ENCODE peak calls at places on chromosomes 16 and 17, in five cellular contexts. R, V, K, J and P are unnamed samples.

GRCh38 chr16:65121870-65122723 is at the start of gene CDH11:
- DNase-seq in R (no peak), V (peak), K (peak), J (no peak), P (no peak)

GRCh38 chr17:19239544-19239943 is 2.4 kb downstream of the EPN2 start:
- DNase-seq in R (no peak), V (no peak), K (peak), J (no peak), P (no peak)

GRCh38 chr16:4610011-4611005 is 4.4 kb downstream of the UBALD1 start:
- DNase-seq in R (no peak), V (no peak), K (no peak), J (no peak), P (no peak)

GRCh38 chr16:51638338-51639135 is 487.5 kb upstream of the SALL1 start:
- DNase-seq in R (no peak), V (no peak), K (peak), J (no peak), P (no peak)

GRCh38 chr17:37791434-37791833 is 46.6 kb upstream of the HNF1B start:
- DNase-seq in R (peak), V (no peak), K (peak), J (peak), P (peak)

GRCh38 chr16:69406780-69407331 is 17.6 kb upstream of the CYB5B start:
- DNase-seq in R (no peak), V (no peak), K (no peak), J (peak), P (no peak)

GRCh38 chr17:28763804-28764266 is 20.0 kb downstream of the TRAF4 start:
- DNase-seq in R (peak), V (peak), K (peak), J (peak), P (no peak)

GRCh38 chr17:71631483-71631882 is 489.3 kb upstream of the SOX9 start:
- DNase-seq in R (no peak), V (no peak), K (peak), J (no peak), P (no peak)

GRCh38 chr16:66619534-66620418 is 15.3 kb downstream of the CMTM3 start:
- DNase-seq in R (no peak), V (no peak), K (peak), J (no peak), P (no peak)

GRCh38 chr17:14737984-14738651 is 437.2 kb downstream of the HS3ST3B1 start:
- DNase-seq in R (no peak), V (peak), K (peak), J (no peak), P (no peak)

GRCh38 chr16:81469710-81470481 is 25.3 kb downstream of the CMIP start:
- DNase-seq in R (peak), V (no peak), K (no peak), J (no peak), P (peak)

GRCh38 chr17:73349138-73349537 is 37.3 kb upstream of the CDC42EP4 start:
- DNase-seq in R (no peak), V (no peak), K (peak), J (no peak), P (no peak)

GRCh38 chr16:4032768-4033167 is 83.5 kb downstream of the ADCY9 start:
- DNase-seq in R (no peak), V (no peak), K (no peak), J (no peak), P (no peak)

GRCh38 chr16:16175296-16175695 is 48.0 kb downstream of the ABCC6 start:
- DNase-seq in R (no peak), V (no peak), K (no peak), J (no peak), P (no peak)

GRCh38 chr16:67653131-67654068 is 6.7 kb downstream of the ACD start:
- DNase-seq in R (no peak), V (no peak), K (no peak), J (no peak), P (no peak)

GRCh38 chr16:78177927-78178326 is 78.5 kb downstream of the WWOX start:
- DNase-seq in R (no peak), V (no peak), K (no peak), J (no peak), P (no peak)

GRCh38 chr16:89605186-89605970 is 8.1 kb upstream of the DPEP1 start:
- DNase-seq in R (no peak), V (no peak), K (no peak), J (no peak), P (no peak)
- H3K4me3 ChIP-seq in R (no peak), V (no peak), K (no peak), J (no peak), P (no peak)

DNA sequence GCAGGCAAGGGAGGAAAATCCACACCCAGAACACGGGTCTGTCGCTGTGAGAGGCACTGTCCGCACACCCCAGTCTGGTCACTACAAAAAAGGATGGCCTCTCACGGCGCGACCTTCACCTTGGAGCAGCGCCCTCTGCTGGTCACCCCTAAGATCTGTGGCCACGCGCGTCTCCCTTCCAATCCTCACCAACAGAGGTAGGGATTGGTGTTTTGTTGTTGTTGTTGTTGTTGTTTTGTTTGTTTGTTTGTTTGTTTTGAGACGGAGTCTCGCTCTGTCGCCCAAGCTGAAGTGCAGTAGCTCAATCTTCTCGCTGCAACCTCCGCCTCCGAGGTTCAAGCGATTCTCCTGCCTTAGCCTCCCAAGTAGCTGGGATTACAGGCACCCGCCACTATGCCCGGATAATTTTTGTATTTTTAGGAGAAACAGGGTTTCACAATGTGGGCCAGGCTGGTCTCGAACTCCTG is 15.0 kb upstream of the C17orf58 start:
- DNase-seq in R (peak), V (no peak), K (peak), J (peak), P (no peak)
- H3K4me3 ChIP-seq in R (peak), V (no peak), K (no peak), J (no peak), P (peak)

DNA sequence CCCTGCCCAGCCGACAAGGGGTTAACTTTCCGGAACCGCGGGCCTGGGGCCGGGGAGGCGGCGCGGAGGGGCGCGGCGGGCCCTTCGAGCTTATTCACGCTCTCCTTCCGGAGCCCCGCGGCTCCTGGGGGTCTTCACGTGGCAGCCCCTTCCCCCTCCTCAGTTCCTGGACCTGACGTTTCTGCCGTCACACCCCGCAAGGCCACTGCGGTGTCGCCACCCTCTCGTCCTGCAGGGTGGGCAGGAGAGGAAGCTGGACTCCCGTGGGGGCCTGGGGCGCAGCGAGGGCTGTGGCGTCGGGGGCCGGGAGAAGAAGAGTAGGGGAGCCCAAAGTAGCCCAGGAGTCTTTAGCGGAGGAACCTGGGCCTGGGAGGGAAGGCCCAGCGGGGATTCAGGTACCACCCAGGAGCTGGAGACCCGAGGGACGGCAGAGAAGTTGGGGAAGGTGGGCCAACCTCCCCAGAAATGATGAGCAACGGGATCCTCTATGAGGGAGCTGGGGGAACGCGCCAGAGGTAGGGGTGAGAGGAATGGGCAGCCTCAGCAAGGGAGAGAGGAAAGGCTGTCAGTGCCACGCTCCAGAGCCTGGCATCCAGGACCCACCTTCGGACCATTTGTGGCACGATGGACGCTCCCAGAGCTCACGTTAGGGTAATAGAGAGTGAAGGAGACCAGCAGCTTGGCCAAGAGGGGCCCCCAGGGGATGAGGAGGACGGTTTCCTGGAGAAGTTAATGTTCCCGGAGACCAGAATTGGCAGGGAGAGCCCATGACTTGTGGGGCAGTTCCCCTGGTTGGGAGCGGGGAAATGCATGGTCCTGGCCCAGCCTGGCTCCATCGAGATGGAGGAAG is 3.3 kb upstream of the HIC1 start:
- DNase-seq in R (no peak), V (no peak), K (no peak), J (no peak), P (no peak)
- H3K4me3 ChIP-seq in R (no peak), V (no peak), K (no peak), J (no peak), P (no peak)

DNA sequence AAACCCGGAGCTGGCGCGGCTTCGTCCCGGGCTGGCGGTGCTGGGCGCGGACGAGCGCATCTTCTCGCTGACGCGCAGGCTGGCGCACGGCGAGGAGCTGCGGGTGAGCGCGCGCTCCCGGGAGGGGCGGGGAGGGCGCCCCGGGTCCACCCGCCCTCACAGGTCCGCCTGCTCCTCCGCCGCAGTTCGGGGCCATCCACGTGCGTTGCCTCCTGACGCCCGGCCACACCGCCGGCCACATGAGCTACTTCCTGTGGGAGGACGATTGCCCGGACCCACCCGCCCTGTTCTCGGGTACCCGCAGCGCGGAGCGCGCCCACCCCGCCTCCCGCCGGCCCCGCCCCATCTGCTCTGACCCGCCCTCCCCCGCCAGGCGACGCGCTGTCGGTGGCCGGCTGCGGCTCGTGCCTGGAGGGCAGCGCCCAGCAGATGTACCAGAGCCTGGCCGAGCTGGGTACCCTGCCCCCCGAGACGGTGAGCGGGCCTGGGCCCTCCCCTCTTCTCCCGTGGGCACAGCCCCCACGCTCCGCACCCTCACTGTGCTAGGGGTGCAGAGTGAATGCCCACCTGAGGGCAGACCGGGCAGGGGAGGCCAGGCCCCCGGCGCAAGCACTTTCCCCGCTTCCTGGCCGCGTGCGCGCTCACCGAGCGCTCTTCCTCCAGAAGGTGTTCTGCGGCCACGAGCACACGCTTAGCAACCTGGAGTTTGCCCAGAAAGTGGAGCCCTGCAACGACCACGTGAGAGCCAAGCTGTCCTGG is 1.4 kb downstream of the HAGHL start:
- DNase-seq in R (peak), V (no peak), K (peak), J (peak), P (no peak)
- H3K4me3 ChIP-seq in R (no peak), V (peak), K (peak), J (peak), P (peak)

GRCh38 chr17:2053380-2054261 is 1.3 kb upstream of the HIC1 start:
- DNase-seq in R (peak), V (no peak), K (peak), J (peak), P (no peak)
- H3K4me3 ChIP-seq in R (peak), V (peak), K (peak), J (peak), P (peak)

GRCh38 chr17:4584125-4584834 is at the start of gene SMTNL2:
- DNase-seq in R (no peak), V (no peak), K (no peak), J (peak), P (no peak)
- H3K4me3 ChIP-seq in R (no peak), V (peak), K (no peak), J (peak), P (no peak)

GRCh38 chr17:38872671-38873385 is 3.0 kb downstream of the LASP1 start:
- DNase-seq in R (no peak), V (no peak), K (no peak), J (no peak), P (no peak)
- H3K4me3 ChIP-seq in R (peak), V (peak), K (peak), J (no peak), P (no peak)

GRCh38 chr17:78146471-78146869 is 285 bp downstream of the C17orf99 start:
- DNase-seq in R (no peak), V (no peak), K (no peak), J (no peak), P (no peak)
- H3K4me3 ChIP-seq in R (no peak), V (no peak), K (no peak), J (no peak), P (no peak)

GRCh38 chr17:49035470-49036269 is 38.5 kb downstream of the IGF2BP1 start:
- DNase-seq in R (no peak), V (no peak), K (peak), J (peak), P (no peak)

GRCh38 chr17:49031965-49032928 is 35.1 kb downstream of the IGF2BP1 start:
- DNase-seq in R (peak), V (peak), K (peak), J (peak), P (peak)

GRCh38 chr17:49038138-49038537 is 41.0 kb downstream of the IGF2BP1 start:
- DNase-seq in R (no peak), V (no peak), K (no peak), J (no peak), P (no peak)

GRCh38 chr17:49038544-49038943 is 41.4 kb downstream of the IGF2BP1 start:
- DNase-seq in R (no peak), V (no peak), K (no peak), J (no peak), P (no peak)

DNA sequence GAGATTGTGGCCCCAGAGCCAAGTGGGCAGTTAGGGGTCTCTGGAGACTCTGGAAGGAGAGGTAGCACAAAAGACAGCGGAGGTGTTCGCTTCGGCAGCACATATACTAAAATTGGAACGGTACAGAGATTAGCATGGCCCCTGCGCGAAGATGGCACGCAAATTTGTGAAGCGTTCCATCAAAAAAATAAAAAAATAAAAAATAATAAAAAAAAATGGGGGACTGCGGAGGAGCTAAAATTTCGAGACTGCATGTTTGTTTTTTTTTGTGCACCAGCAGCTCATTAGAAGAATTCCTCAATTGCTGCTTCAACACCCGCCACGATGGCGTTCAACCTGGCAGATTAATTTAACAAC is 39.1 kb downstream of the IGF2BP1 start:
- DNase-seq in R (no peak), V (no peak), K (no peak), J (no peak), P (no peak)
- H3K4me3 ChIP-seq in R (no peak), V (no peak), K (no peak), J (no peak), P (no peak)

GRCh38 chr16:85327731-85328664 is 215.7 kb upstream of the CIBAR2 start:
- DNase-seq in R (no peak), V (no peak), K (peak), J (peak), P (no peak)
- H3K4me3 ChIP-seq in R (no peak), V (no peak), K (no peak), J (peak), P (no peak)